ENCODE peak calls at places on chromosomes 6 and 20, in five cellular contexts. One of them, this sample, is unnamed.

GRCh38 chr6:144284753-144285547 is at the start of gene UTRN:
- DNase-seq in HepG2: peak; percentile 74
- DNase-seq in transverse colon: peak; percentile 80
- DNase-seq in neural progenitor cell: peak; percentile 94
- DNase-seq in right cardiac atrium: peak; percentile 87
- DNase-seq in this sample: peak; percentile 85

GRCh38 chr6:13354331-13355042 is 26.1 kb upstream of the TBC1D7 start:
- DNase-seq in HepG2: no peak
- DNase-seq in transverse colon: no peak
- DNase-seq in neural progenitor cell: no peak
- DNase-seq in right cardiac atrium: no peak
- DNase-seq in this sample: no peak

GRCh38 chr20:56433221-56433879 is 21.3 kb downstream of the CASS4 start:
- DNase-seq in HepG2: no peak
- DNase-seq in transverse colon: no peak
- DNase-seq in neural progenitor cell: no peak
- DNase-seq in right cardiac atrium: no peak
- DNase-seq in this sample: no peak

GRCh38 chr20:22348010-22348409 is 236.4 kb downstream of the FOXA2 start:
- DNase-seq in HepG2: no peak
- DNase-seq in transverse colon: no peak
- DNase-seq in neural progenitor cell: no peak
- DNase-seq in right cardiac atrium: no peak
- DNase-seq in this sample: no peak

GRCh38 chr20:7505835-7506221 is 434.4 kb downstream of the HAO1 start:
- DNase-seq in HepG2: no peak
- DNase-seq in transverse colon: no peak
- DNase-seq in neural progenitor cell: no peak
- DNase-seq in right cardiac atrium: no peak
- DNase-seq in this sample: no peak

GRCh38 chr6:139603554-139603953 is 229.1 kb upstream of the CITED2 start:
- DNase-seq in HepG2: no peak
- DNase-seq in transverse colon: no peak
- DNase-seq in neural progenitor cell: no peak
- DNase-seq in right cardiac atrium: no peak
- DNase-seq in this sample: no peak

GRCh38 chr6:148538251-148539190 is 195.9 kb downstream of the SASH1 start:
- DNase-seq in HepG2: no peak
- DNase-seq in transverse colon: no peak
- DNase-seq in neural progenitor cell: no peak
- DNase-seq in right cardiac atrium: no peak
- DNase-seq in this sample: no peak

GRCh38 chr6:117666881-117667280 is 8.4 kb upstream of the NUS1 start:
- DNase-seq in HepG2: no peak
- DNase-seq in transverse colon: no peak
- DNase-seq in neural progenitor cell: no peak
- DNase-seq in right cardiac atrium: no peak
- DNase-seq in this sample: no peak

GRCh38 chr20:59787186-59787890 is 146.1 kb downstream of the SYCP2 start:
- DNase-seq in HepG2: no peak
- DNase-seq in transverse colon: no peak
- DNase-seq in neural progenitor cell: no peak
- DNase-seq in right cardiac atrium: no peak
- DNase-seq in this sample: no peak

GRCh38 chr20:45303586-45304463 is 2.8 kb upstream of the RBPJL start:
- DNase-seq in HepG2: no peak
- DNase-seq in transverse colon: no peak
- DNase-seq in neural progenitor cell: no peak
- DNase-seq in right cardiac atrium: no peak
- DNase-seq in this sample: no peak

GRCh38 chr20:521860-522259 is 21.7 kb downstream of the CSNK2A1 start:
- DNase-seq in HepG2: no peak
- DNase-seq in transverse colon: no peak
- DNase-seq in neural progenitor cell: no peak
- DNase-seq in right cardiac atrium: no peak
- DNase-seq in this sample: no peak
- H3K9me3 ChIP-seq in HepG2: peaks cover under 1% of the 10 kb centered on the region
- H3K9me3 ChIP-seq in transverse colon: peaks cover 7% of the 10 kb centered on the region
- H3K9me3 ChIP-seq in neural progenitor cell: no peaks in the 10 kb centered on the region
- H3K9me3 ChIP-seq in right cardiac atrium: no peaks in the 10 kb centered on the region
- H3K9me3 ChIP-seq in this sample: peaks cover 31% of the 10 kb centered on the region

GRCh38 chr6:133245033-133245903 is 4.1 kb downstream of the EYA4 start:
- DNase-seq in HepG2: no peak
- DNase-seq in transverse colon: no peak
- DNase-seq in neural progenitor cell: no peak
- DNase-seq in right cardiac atrium: no peak
- DNase-seq in this sample: no peak
- H3K4me3 ChIP-seq in HepG2: no peak overlapping the region
- H3K4me3 ChIP-seq in transverse colon: no peak overlapping the region
- H3K4me3 ChIP-seq in neural progenitor cell: no peak overlapping the region
- H3K4me3 ChIP-seq in right cardiac atrium: no peak overlapping the region
- H3K4me3 ChIP-seq in this sample: peak overlapping the region; percentile 76

GRCh38 chr20:23874747-23875146 is 4.8 kb downstream of the CST5 start:
- DNase-seq in HepG2: no peak
- DNase-seq in transverse colon: no peak
- DNase-seq in neural progenitor cell: no peak
- DNase-seq in right cardiac atrium: no peak
- DNase-seq in this sample: no peak
- H3K4me1 ChIP-seq in HepG2: peaks cover 12% of the 10 kb centered on the region
- H3K4me1 ChIP-seq in transverse colon: no peaks in the 10 kb centered on the region
- H3K4me1 ChIP-seq in neural progenitor cell: peaks cover 14% of the 10 kb centered on the region
- H3K4me1 ChIP-seq in right cardiac atrium: no peaks in the 10 kb centered on the region
- H3K4me1 ChIP-seq in this sample: no peaks in the 10 kb centered on the region

GRCh38 chr6:307065-307814 is 15.0 kb downstream of the DUSP22 start:
- DNase-seq in HepG2: no peak
- DNase-seq in transverse colon: no peak
- DNase-seq in neural progenitor cell: no peak
- DNase-seq in right cardiac atrium: peak; percentile 49
- DNase-seq in this sample: no peak
- H3K9me3 ChIP-seq in HepG2: no peaks in the 10 kb centered on the region
- H3K9me3 ChIP-seq in transverse colon: no peaks in the 10 kb centered on the region
- H3K9me3 ChIP-seq in neural progenitor cell: peaks cover 5% of the 10 kb centered on the region
- H3K9me3 ChIP-seq in right cardiac atrium: no peaks in the 10 kb centered on the region
- H3K9me3 ChIP-seq in this sample: no peaks in the 10 kb centered on the region

GRCh38 chr6:135358907-135359459 is 138.6 kb downstream of the AHI1 start:
- DNase-seq in HepG2: no peak
- DNase-seq in transverse colon: no peak
- DNase-seq in neural progenitor cell: no peak
- DNase-seq in right cardiac atrium: no peak
- DNase-seq in this sample: no peak
- H3K4me3 ChIP-seq in HepG2: no peak overlapping the region
- H3K4me3 ChIP-seq in transverse colon: no peak overlapping the region
- H3K4me3 ChIP-seq in neural progenitor cell: no peak overlapping the region
- H3K4me3 ChIP-seq in right cardiac atrium: no peak overlapping the region
- H3K4me3 ChIP-seq in this sample: no peak overlapping the region

GRCh38 chr20:25050501-25051350 is 7.2 kb downstream of the ACSS1 start:
- DNase-seq in HepG2: no peak
- DNase-seq in transverse colon: peak; percentile 6
- DNase-seq in neural progenitor cell: no peak
- DNase-seq in right cardiac atrium: no peak
- DNase-seq in this sample: no peak

GRCh38 chr20:25054133-25054820 is 3.7 kb downstream of the ACSS1 start:
- DNase-seq in HepG2: peak; percentile 39
- DNase-seq in transverse colon: peak; percentile 6
- DNase-seq in neural progenitor cell: no peak
- DNase-seq in right cardiac atrium: no peak
- DNase-seq in this sample: no peak

GRCh38 chr20:25051386-25052155 is 6.4 kb downstream of the ACSS1 start:
- DNase-seq in HepG2: no peak
- DNase-seq in transverse colon: peak; percentile 5
- DNase-seq in neural progenitor cell: no peak
- DNase-seq in right cardiac atrium: no peak
- DNase-seq in this sample: no peak

GRCh38 chr20:25053207-25054132 is 4.5 kb downstream of the ACSS1 start:
- DNase-seq in HepG2: no peak
- DNase-seq in transverse colon: peak; percentile 22
- DNase-seq in neural progenitor cell: no peak
- DNase-seq in right cardiac atrium: peak; percentile 66
- DNase-seq in this sample: peak; percentile 66

GRCh38 chr20:25052255-25053206 is 5.4 kb downstream of the ACSS1 start:
- DNase-seq in HepG2: no peak
- DNase-seq in transverse colon: peak; percentile 10
- DNase-seq in neural progenitor cell: no peak
- DNase-seq in right cardiac atrium: no peak
- DNase-seq in this sample: no peak
- H3K4me1 ChIP-seq in HepG2: peaks cover 62% of the 10 kb centered on the region
- H3K4me1 ChIP-seq in transverse colon: peaks cover 80% of the 10 kb centered on the region
- H3K4me1 ChIP-seq in neural progenitor cell: no peaks in the 10 kb centered on the region
- H3K4me1 ChIP-seq in right cardiac atrium: peaks cover 50% of the 10 kb centered on the region
- H3K4me1 ChIP-seq in this sample: peaks cover 100% of the 10 kb centered on the region

GRCh38 chr20:37455659-37456058 is 65.4 kb upstream of the NNAT start:
- DNase-seq in HepG2: no peak
- DNase-seq in transverse colon: no peak
- DNase-seq in neural progenitor cell: no peak
- DNase-seq in right cardiac atrium: no peak
- DNase-seq in this sample: no peak
- H3K9me3 ChIP-seq in HepG2: peaks cover 4% of the 10 kb centered on the region
- H3K9me3 ChIP-seq in transverse colon: no peaks in the 10 kb centered on the region
- H3K9me3 ChIP-seq in neural progenitor cell: no peaks in the 10 kb centered on the region
- H3K9me3 ChIP-seq in right cardiac atrium: peaks cover 6% of the 10 kb centered on the region
- H3K9me3 ChIP-seq in this sample: peaks cover 67% of the 10 kb centered on the region

GRCh38 chr6:155328539-155329459 is 14.5 kb upstream of the TFB1M start:
- DNase-seq in HepG2: peak; percentile 100
- DNase-seq in transverse colon: peak; percentile 41
- DNase-seq in neural progenitor cell: no peak
- DNase-seq in right cardiac atrium: no peak
- DNase-seq in this sample: no peak
- H3K4me3 ChIP-seq in HepG2: peak overlapping the region; percentile 88
- H3K4me3 ChIP-seq in transverse colon: no peak overlapping the region
- H3K4me3 ChIP-seq in neural progenitor cell: no peak overlapping the region
- H3K4me3 ChIP-seq in right cardiac atrium: no peak overlapping the region
- H3K4me3 ChIP-seq in this sample: no peak overlapping the region